ENCODE peak calls at places on chromosomes 1 and 21, in five cellular contexts. F is kidney epithelial cell, C is Peyer's patch, E is BJ, G is BE2C. Y is an unnamed sample.

GRCh38 chr1:25867210-25867991 is 8.1 kb downstream of the PAQR7 start:
- DNase-seq in F (no peak), C (no peak), E (no peak), G (no peak), Y (no peak)

GRCh38 chr1:201911827-201912571 is 23.3 kb downstream of the SHISA4 start:
- DNase-seq in F (no peak), C (no peak), E (no peak), G (no peak), Y (no peak)

GRCh38 chr1:231106347-231106746 is 55.5 kb upstream of the TRIM67 start:
- DNase-seq in F (peak; percentile 14), C (no peak), E (peak; percentile 17), G (no peak), Y (no peak)

GRCh38 chr1:20100632-20101355 is 18.5 kb downstream of the PLA2G2D start:
- DNase-seq in F (no peak), C (peak; percentile 58), E (no peak), G (peak; percentile 26), Y (no peak)

GRCh38 chr1:30380625-30380984 is 342.8 kb downstream of the MATN1 start:
- DNase-seq in F (no peak), C (no peak), E (no peak), G (no peak), Y (no peak)

GRCh38 chr1:221494670-221495069 is 247.2 kb downstream of the DUSP10 start:
- DNase-seq in F (peak; percentile 18), C (no peak), E (no peak), G (peak; percentile 36), Y (no peak)

GRCh38 chr1:165842363-165843129 is 15.1 kb downstream of the UCK2 start:
- DNase-seq in F (no peak), C (no peak), E (no peak), G (no peak), Y (no peak)

GRCh38 chr21:34184232-34184631 is 110.9 kb downstream of the MRPS6 start:
- DNase-seq in F (no peak), C (no peak), E (no peak), G (peak; percentile 19), Y (no peak)

GRCh38 chr1:183896466-183897026 is 91.6 kb downstream of the RGL1 start:
- DNase-seq in F (no peak), C (no peak), E (no peak), G (no peak), Y (no peak)

GRCh38 chr1:171167785-171168184 is 17.3 kb upstream of the FMO2 start:
- DNase-seq in F (no peak), C (no peak), E (no peak), G (no peak), Y (no peak)

GRCh38 chr1:160400284-160400645 is at the start of gene VANGL2:
- DNase-seq in F (no peak), C (peak; percentile 80), E (no peak), G (peak; percentile 91), Y (peak; percentile 71)

GRCh38 chr1:167666416-167666815 is 36.4 kb downstream of the RCSD1 start:
- DNase-seq in F (no peak), C (no peak), E (no peak), G (no peak), Y (no peak)

GRCh38 chr1:202034683-202035462 is 24.5 kb downstream of the ELF3 start:
- DNase-seq in F (peak; percentile 97), C (peak; percentile 92), E (peak; percentile 70), G (peak; percentile 83), Y (peak; percentile 93)

GRCh38 chr1:66563094-66563800 is 29.3 kb downstream of the SGIP1 start:
- DNase-seq in F (peak; percentile 83), C (no peak), E (peak; percentile 90), G (no peak), Y (no peak)

GRCh38 chr1:198449281-198449680 is 91.2 kb downstream of the ATP6V1G3 start:
- DNase-seq in F (no peak), C (no peak), E (no peak), G (no peak), Y (no peak)

GRCh38 chr1:197618065-197618464 is 157.2 kb downstream of the DENND1B start:
- DNase-seq in F (no peak), C (no peak), E (no peak), G (peak; percentile 34), Y (no peak)

GRCh38 chr1:239657291-239657690 is 270.9 kb downstream of the CHRM3 start:
- DNase-seq in F (no peak), C (no peak), E (no peak), G (no peak), Y (no peak)

GRCh38 chr1:183244466-183244865 is 58.4 kb downstream of the LAMC2 start:
- DNase-seq in F (no peak), C (no peak), E (no peak), G (no peak), Y (peak; percentile 89)

GRCh38 chr1:113042336-113043143 is 30.5 kb upstream of the LRIG2 start:
- DNase-seq in F (peak; percentile 54), C (peak; percentile 76), E (peak; percentile 57), G (peak; percentile 72), Y (peak; percentile 74)

GRCh38 chr1:17409391-17409811 is 30.1 kb downstream of the RCC2 start:
- DNase-seq in F (no peak), C (no peak), E (no peak), G (peak; percentile 20), Y (no peak)

GRCh38 chr1:54415533-54415932 is 9.3 kb upstream of the SSBP3 start:
- DNase-seq in F (no peak), C (no peak), E (no peak), G (no peak), Y (no peak)

GRCh38 chr1:59124166-59124565 is 172.7 kb upstream of the FGGY start:
- DNase-seq in F (no peak), C (no peak), E (no peak), G (no peak), Y (no peak)

GRCh38 chr21:45550552-45551210 is 8.4 kb upstream of the SLC19A1 start:
- DNase-seq in F (no peak), C (peak; percentile 49), E (no peak), G (no peak), Y (no peak)

GRCh38 chr1:89566761-89567174 is 42.1 kb downstream of the LRRC8B start:
- DNase-seq in F (no peak), C (no peak), E (no peak), G (no peak), Y (no peak)

GRCh38 chr1:7454052-7454815 is 316.9 kb upstream of the VAMP3 start:
- DNase-seq in F (no peak), C (peak; percentile 63), E (no peak), G (peak; percentile 53), Y (no peak)
- TF ChIP-seq CTCF in F (peak; percentile 74), C (peak; percentile 57), E (peak; percentile 63), G (peak; percentile 48), Y (no peak)

GRCh38 chr1:92301021-92301420 is 2.2 kb downstream of the RPAP2 start:
- DNase-seq in F (no peak), C (no peak), E (no peak), G (no peak), Y (no peak)

GRCh38 chr1:92298213-92298572 is 594 bp downstream of the GLMN start:
- DNase-seq in F (no peak), C (no peak), E (no peak), G (no peak), Y (no peak)

GRCh38 chr1:92299477-92300125 is 742 bp downstream of the RPAP2 start:
- DNase-seq in F (no peak), C (no peak), E (no peak), G (no peak), Y (no peak)

DNA sequence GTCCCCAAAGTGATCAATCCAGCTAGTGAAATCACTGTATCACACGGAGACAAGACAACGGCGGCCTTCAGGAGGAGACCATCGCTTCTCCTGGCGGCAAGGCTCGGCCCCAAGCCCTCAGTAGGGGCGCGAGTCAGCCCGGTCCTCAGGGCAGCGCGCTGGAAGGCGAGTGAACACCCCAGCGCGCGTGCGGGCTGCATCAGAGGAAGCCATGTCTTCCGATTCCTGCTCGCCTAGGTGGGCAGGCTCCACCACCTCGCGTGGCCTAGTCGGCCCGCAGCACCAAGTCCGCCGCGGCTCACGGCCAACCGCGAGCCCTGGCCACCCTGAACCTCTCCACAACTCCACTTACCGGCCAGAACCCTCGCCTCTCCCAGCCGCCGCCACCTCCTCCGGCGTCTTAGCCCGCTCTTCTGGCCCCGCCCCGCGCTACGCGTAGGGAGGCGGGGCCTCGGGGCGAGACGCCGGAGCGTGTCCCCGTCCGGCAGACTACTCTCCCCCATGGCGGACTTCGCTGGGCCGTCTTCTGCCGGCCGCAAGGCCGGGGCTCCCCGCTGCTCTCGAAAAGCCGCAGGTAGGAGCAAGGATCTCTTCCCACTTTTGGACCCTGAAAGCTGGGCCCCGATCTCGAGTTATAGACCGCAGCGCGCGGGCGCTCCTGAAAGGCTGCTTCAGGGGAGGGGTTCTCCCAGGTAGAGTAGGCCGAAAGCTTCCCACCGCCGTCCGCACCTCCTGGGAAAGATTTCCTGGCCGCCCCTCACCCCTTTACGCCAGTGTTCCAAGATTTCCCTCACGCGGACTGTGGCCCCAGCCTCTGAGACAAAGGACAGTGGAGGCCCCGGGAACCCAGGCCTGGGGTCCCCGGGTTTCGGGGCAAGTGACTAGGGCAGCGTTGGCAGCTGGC is at the start of the genes GLMN and RPAP2:
- DNase-seq in F (peak; percentile 53), C (peak; percentile 90), E (peak; percentile 53), G (peak; percentile 79), Y (peak; percentile 86)
- TF ChIP-seq CTCF in F (no peak), C (peak; percentile 10), E (peak; percentile 42), G (no peak), Y (no peak)

DNA sequence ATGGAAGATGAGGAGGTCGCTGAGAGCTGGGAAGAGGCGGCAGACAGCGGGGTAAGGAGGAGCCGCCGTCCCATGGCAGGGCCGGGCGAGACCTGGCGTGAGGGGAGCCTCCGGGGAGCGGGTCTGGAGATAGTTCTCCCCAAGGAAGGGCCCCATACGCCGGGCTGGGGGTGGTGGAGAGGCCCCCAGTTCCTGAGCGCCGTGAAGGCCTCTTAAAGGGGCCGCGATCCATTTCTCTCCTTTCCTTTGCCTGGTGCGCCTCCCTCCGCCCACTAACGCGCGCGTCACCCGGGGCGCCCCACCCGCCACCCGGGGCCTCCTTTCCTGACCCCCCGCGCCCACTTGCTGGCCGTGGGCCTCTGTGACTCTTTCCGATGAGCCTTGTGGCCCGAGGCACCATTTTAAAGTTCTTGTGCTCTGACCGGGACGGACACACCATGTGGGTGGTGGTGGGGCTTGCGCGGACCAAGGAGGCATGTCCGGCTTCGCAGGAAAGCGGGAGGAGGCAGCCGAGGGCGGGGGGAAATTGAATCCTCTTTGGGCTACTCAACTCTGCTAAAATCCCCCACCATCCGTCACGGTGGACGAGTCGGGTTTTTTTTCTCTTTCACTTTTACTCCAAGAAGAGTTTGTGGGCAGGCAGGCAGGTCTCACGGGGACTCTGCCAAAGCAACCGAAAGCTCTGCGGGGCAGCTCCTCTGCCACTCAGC is 371 bp downstream of the SZRD1 start:
- DNase-seq in F (peak; percentile 67), C (no peak), E (no peak), G (peak; percentile 56), Y (peak; percentile 95)
- TF ChIP-seq CTCF in F (peak; percentile 3), C (peak; percentile 5), E (peak; percentile 15), G (no peak), Y (no peak)

DNA sequence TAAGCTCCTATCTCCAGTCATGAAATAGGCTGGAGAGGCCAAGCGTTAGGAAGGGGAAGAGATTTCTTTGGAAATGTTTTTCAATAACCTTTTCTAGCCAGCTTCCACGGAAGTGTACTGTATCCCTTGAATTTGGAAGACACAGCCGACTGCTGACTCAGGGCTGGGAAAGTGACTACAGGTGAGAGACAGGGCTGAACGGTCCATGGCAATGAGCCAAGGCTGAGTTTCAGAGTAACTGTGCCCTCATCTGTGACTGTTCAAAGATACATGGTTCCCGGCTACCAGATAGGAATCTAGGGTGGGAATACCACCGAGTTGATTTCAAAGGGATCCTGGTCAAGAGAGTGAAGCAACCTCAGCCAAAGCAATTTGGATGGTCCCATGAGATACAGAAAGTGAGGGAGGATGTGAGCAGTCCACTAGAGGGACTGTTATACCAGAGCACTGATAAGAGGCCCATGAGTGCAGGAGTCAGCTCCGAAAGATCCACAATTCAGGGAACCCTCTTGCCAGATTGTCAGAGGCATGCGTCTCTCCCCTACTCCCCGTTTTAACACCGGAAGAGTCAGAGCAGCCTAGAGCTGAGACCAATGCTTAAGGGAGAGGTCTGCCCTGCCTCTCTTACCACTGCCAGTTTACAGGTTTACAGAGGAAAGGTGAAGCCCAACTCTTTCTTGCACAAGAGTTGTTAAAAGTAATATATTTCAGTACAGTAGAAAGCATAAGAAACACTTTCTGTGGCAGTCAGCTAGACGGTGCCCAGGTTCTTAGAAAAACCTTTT is 3.2 kb upstream of the KRTAP19-8 start:
- DNase-seq in F (no peak), C (no peak), E (no peak), G (no peak), Y (no peak)
- TF ChIP-seq CTCF in F (no peak), C (no peak), E (no peak), G (no peak), Y (no peak)

Y was measured in coronary artery.